ENCODE peak calls at places on chromosomes 2 and 18, in nine cellular contexts. Q is Karpas-422, D is GM10248, N is posterior cingulate gyrus, S is mesothelial cell of epicardium, Y is dorsolateral prefrontal cortex, V is T-helper 9 cell, W is foreskin keratinocyte, G is KBM-7. B is an unnamed sample.

GRCh38 chr2:61419129-61419528 is 51.8 kb downstream of the USP34 start:
- DNase-seq in Q (no peak), D (no peak), N (no peak), S (no peak), Y (no peak), V (no peak), W (no peak), G (no peak), B (no peak)

GRCh38 chr2:1843646-1844045 is 99.3 kb upstream of the PXDN start:
- DNase-seq in Q (no peak), D (no peak), N (no peak), S (no peak), Y (peak), V (no peak), W (no peak), G (no peak), B (no peak)

GRCh38 chr2:168561991-168562390 is 105.9 kb downstream of the CERS6 start:
- DNase-seq in Q (no peak), D (no peak), N (no peak), S (no peak), Y (no peak), V (no peak), W (no peak), G (no peak), B (no peak)

GRCh38 chr2:3071645-3072044 is 306.0 kb downstream of the EIPR1 start:
- DNase-seq in Q (no peak), D (no peak), N (no peak), S (no peak), Y (no peak), V (no peak), W (no peak), G (no peak), B (no peak)

GRCh38 chr2:153967248-153967973 is 95.7 kb downstream of the GALNT13 start:
- DNase-seq in Q (no peak), D (no peak), N (no peak), S (no peak), Y (no peak), V (no peak), W (peak), G (no peak), B (no peak)

GRCh38 chr2:32182667-32183066 is 17.0 kb downstream of the SLC30A6 start:
- DNase-seq in Q (no peak), D (no peak), N (no peak), S (no peak), Y (no peak), V (no peak), W (no peak), G (no peak), B (no peak)

GRCh38 chr2:63856302-63856600 is 14.6 kb downstream of the UGP2 start:
- DNase-seq in Q (no peak), D (no peak), N (no peak), S (no peak), Y (no peak), V (peak), W (no peak), G (peak), B (no peak)

GRCh38 chr18:66168834-66169233 is 418.0 kb downstream of the CDH7 start:
- DNase-seq in Q (no peak), D (no peak), N (no peak), S (no peak), Y (no peak), V (no peak), W (no peak), G (no peak), B (no peak)

GRCh38 chr18:74252032-74252380 is 39.8 kb downstream of the CYB5A start:
- DNase-seq in Q (no peak), D (no peak), N (no peak), S (no peak), Y (no peak), V (no peak), W (no peak), G (no peak), B (no peak)

GRCh38 chr2:235937526-235937925 is 230.7 kb downstream of the GBX2 start:
- DNase-seq in Q (no peak), D (no peak), N (no peak), S (no peak), Y (no peak), V (no peak), W (no peak), G (no peak), B (no peak)